ENCODE peak calls at places on chromosomes 7 and 10, in four cellular contexts. Q is stimulated activated CD4-positive, alpha-beta T cell treated with anti-CD3 and anti-CD28 coated beads, Interleukin-4, amount 100 ng/mL, for 48 hours; U is colonic mucosa; Z is H4. D is an unnamed sample.

GRCh38 chr10:118843647-118844265 is 89.0 kb upstream of the CACUL1 start:
- DNase-seq in Q (no peak), Z (no peak), U (no peak), D (no peak)

GRCh38 chr7:108114117-108114841 is 15.9 kb downstream of the LAMB4 start:
- DNase-seq in U (no peak), Z (peak), Q (no peak), D (no peak)

GRCh38 chr7:45021604-45022296 is 21.7 kb downstream of the CCM2 start:
- DNase-seq in Q (no peak), U (no peak), Z (peak), D (no peak)

GRCh38 chr7:2019693-2020511 is 212.8 kb downstream of the MAD1L1 start:
- DNase-seq in U (peak), Z (peak), Q (no peak), D (peak)

GRCh38 chr10:86287966-86288579 is 78.5 kb downstream of the GRID1 start:
- DNase-seq in Z (no peak), U (peak), Q (no peak), D (no peak)

GRCh38 chr10:95618101-95618500 is 38.4 kb downstream of the ALDH18A1 start:
- DNase-seq in Q (no peak), Z (no peak), U (no peak), D (no peak)

GRCh38 chr7:75762350-75762917 is 9.6 kb downstream of the CCL26 start:
- DNase-seq in U (no peak), Z (peak), Q (no peak), D (no peak)

GRCh38 chr10:58992830-58993460 is 183.5 kb upstream of the PHYHIPL start:
- DNase-seq in Z (no peak), Q (no peak), U (no peak), D (no peak)

GRCh38 chr10:128859738-128860386 is 607.2 kb upstream of the MGMT start:
- DNase-seq in Q (peak), U (peak), Z (no peak), D (peak)

GRCh38 chr10:122853665-122854313 is 8.1 kb upstream of the CUZD1 start:
- DNase-seq in Q (no peak), Z (no peak), U (no peak), D (no peak)

GRCh38 chr7:13067036-13067435 is 379.6 kb downstream of the ARL4A start:
- DNase-seq in Z (peak), U (no peak), Q (no peak), D (no peak)

GRCh38 chr10:92720306-92721165 is 30.8 kb downstream of the HHEX start:
- DNase-seq in Z (no peak), Q (no peak), U (no peak), D (no peak)

GRCh38 chr7:152894295-152895170 is 135.0 kb downstream of the ACTR3B start:
- DNase-seq in U (no peak), Z (no peak), Q (peak), D (peak)

GRCh38 chr7:71221549-71221948 is 89.6 kb downstream of the GALNT17 start:
- DNase-seq in U (no peak), Z (no peak), Q (no peak), D (no peak)

GRCh38 chr7:142499641-142500040 is 241.8 kb upstream of the PRSS58 start:
- DNase-seq in U (no peak), Q (no peak), Z (no peak), D (no peak)

GRCh38 chr10:77726732-77727131 is 89.1 kb upstream of the KCNMA1 start:
- DNase-seq in U (no peak), Z (no peak), Q (no peak), D (no peak)